ENCODE peak calls at places on chromosomes 12 and 14, in eight cellular contexts. S is endothelial cell of umbilical vein, I is HepG2, P is right cardiac atrium, G is GM06990, X is mammary epithelial cell, Y is IMR-90, A is ascending aorta. F is an unnamed sample. For H3K27me3, the result is how much of the 10 kb centered on the place peaks cover.

GRCh38 chr12:115504241-115504941 is 773.1 kb downstream of the MED13L start:
- DNase-seq in S (no peak), I (no peak), P (peak), G (peak), X (no peak), Y (no peak), A (no peak), F (no peak)

GRCh38 chr12:120422892-120423456 is 14.9 kb upstream of the COX6A1 start:
- DNase-seq in S (no peak), I (no peak), P (no peak), G (no peak), X (no peak), Y (no peak), A (no peak), F (no peak)

GRCh38 chr12:110312581-110313360 is 31.7 kb downstream of the ATP2A2 start:
- DNase-seq in S (peak), I (no peak), P (no peak), G (no peak), X (peak), Y (peak), A (no peak), F (peak)

GRCh38 chr14:38107216-38107631 is 100.5 kb upstream of the SSTR1 start:
- DNase-seq in S (no peak), I (no peak), P (no peak), G (no peak), X (no peak), Y (peak), A (no peak), F (no peak)

GRCh38 chr12:126481688-126482087 is 1416.5 kb downstream of the AACS start:
- DNase-seq in S (no peak), I (no peak), P (no peak), G (no peak), X (no peak), Y (no peak), A (no peak), F (no peak)

GRCh38 chr14:77926942-77927341 is 127.0 kb downstream of the ADCK1 start:
- DNase-seq in S (no peak), I (no peak), P (no peak), G (no peak), X (no peak), Y (no peak), A (no peak), F (no peak)

GRCh38 chr12:62131153-62131552 is 129.1 kb upstream of the USP15 start:
- DNase-seq in S (no peak), I (no peak), P (no peak), G (no peak), X (no peak), Y (no peak), A (no peak), F (no peak)

GRCh38 chr14:88476825-88477224 is 78.0 kb downstream of the PTPN21 start:
- DNase-seq in S (no peak), I (no peak), P (no peak), G (no peak), X (no peak), Y (no peak), A (no peak), F (no peak)

GRCh38 chr12:779745-780734 is 27.7 kb downstream of the WNK1 start:
- DNase-seq in S (peak), I (peak), P (no peak), G (no peak), X (peak), Y (peak), A (no peak), F (no peak)

GRCh38 chr12:52081263-52081733 is 1.8 kb downstream of the SMIM41 start:
- DNase-seq in S (no peak), I (no peak), P (peak), G (peak), X (no peak), Y (no peak), A (no peak), F (no peak)

GRCh38 chr14:91835920-91836843 is 31.2 kb downstream of the TC2N start:
- DNase-seq in S (no peak), I (no peak), P (peak), G (peak), X (peak), Y (no peak), A (peak), F (peak)

GRCh38 chr12:95723693-95724384 is 66.7 kb downstream of the NTN4 start:
- DNase-seq in S (no peak), I (no peak), P (no peak), G (no peak), X (no peak), Y (no peak), A (no peak), F (no peak)

GRCh38 chr12:127509066-127509778 is 757.7 kb upstream of the TMEM132C start:
- DNase-seq in S (no peak), I (no peak), P (no peak), G (no peak), X (peak), Y (peak), A (no peak), F (no peak)

GRCh38 chr14:30450620-30451019 is 108.3 kb upstream of the G2E3 start:
- DNase-seq in S (no peak), I (no peak), P (no peak), G (no peak), X (peak), Y (peak), A (no peak), F (no peak)

GRCh38 chr12:56300644-56301464 is 724 bp upstream of the CS start:
- DNase-seq in S (no peak), I (no peak), P (no peak), G (no peak), X (no peak), Y (no peak), A (no peak), F (no peak)

GRCh38 chr12:52244615-52244994 is 11.6 kb downstream of the KRT7 start:
- DNase-seq in S (no peak), I (no peak), P (no peak), G (no peak), X (no peak), Y (no peak), A (no peak), F (peak)

GRCh38 chr12:50763637-50764115 is at the start of gene ATF1:
- DNase-seq in S (peak), I (peak), P (peak), G (peak), X (peak), Y (peak), A (peak), F (peak)

GRCh38 chr12:47995976-47996375 is 8.3 kb downstream of the COL2A1 start:
- DNase-seq in S (peak), I (no peak), P (no peak), G (no peak), X (no peak), Y (peak), A (no peak), F (peak)

GRCh38 chr14:59020382-59020781 is 168.1 kb upstream of the DAAM1 start:
- DNase-seq in S (peak), I (no peak), P (no peak), G (no peak), X (peak), Y (peak), A (no peak), F (no peak)

GRCh38 chr14:86712176-86712575 is 1182.2 kb downstream of the FLRT2 start:
- DNase-seq in S (no peak), I (peak), P (no peak), G (no peak), X (no peak), Y (peak), A (no peak), F (no peak)

GRCh38 chr14:66405158-66405557 is 81.0 kb upstream of the CCDC196 start:
- DNase-seq in S (no peak), I (no peak), P (no peak), G (no peak), X (peak), Y (peak), A (no peak), F (no peak)

GRCh38 chr12:106288510-106289195 is 13.9 kb upstream of the TCP11L2 start:
- DNase-seq in S (peak), I (peak), P (no peak), G (no peak), X (peak), Y (peak), A (no peak), F (peak)

GRCh38 chr12:114479831-114480230 is 73.9 kb upstream of the TBX5 start:
- DNase-seq in S (no peak), I (no peak), P (peak), G (no peak), X (no peak), Y (no peak), A (no peak), F (no peak)

GRCh38 chr12:114478891-114479290 is 72.9 kb upstream of the TBX5 start:
- DNase-seq in S (no peak), I (no peak), P (no peak), G (no peak), X (no peak), Y (no peak), A (no peak), F (no peak)

GRCh38 chr12:114481200-114481535 is 75.2 kb upstream of the TBX5 start:
- DNase-seq in S (no peak), I (no peak), P (no peak), G (no peak), X (no peak), Y (no peak), A (no peak), F (peak)

GRCh38 chr12:114480309-114481199 is 74.6 kb upstream of the TBX5 start:
- DNase-seq in S (no peak), I (no peak), P (no peak), G (no peak), X (peak), Y (peak), A (no peak), F (no peak)

DNA sequence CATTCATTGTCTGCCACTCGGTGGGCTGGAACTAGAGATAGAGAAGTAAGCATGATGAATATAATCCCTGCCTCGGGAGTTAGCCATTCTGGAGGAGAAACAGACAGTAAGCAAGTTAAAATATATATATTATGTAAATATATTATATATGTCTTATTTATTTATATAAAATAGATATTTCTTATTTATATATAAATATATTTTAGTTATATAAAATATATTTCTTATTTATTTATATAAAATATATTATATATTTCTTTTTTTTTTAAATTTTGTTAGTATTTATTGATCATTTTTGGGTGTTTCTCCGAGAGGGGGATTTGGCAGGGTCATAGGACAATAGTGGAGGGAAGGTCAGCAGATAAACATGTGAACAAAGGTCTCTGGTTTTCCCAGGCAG is 78.1 kb upstream of the TBX5 start:
- DNase-seq in S (no peak), I (no peak), P (no peak), G (no peak), X (no peak), Y (no peak), A (no peak), F (no peak)
- H3K27me3 ChIP-seq in S (under half), I (under half), P (under half), G (under half), X (under half), Y (under half), A (under half), F (under half)

GRCh38 chr14:101840649-101841365 is 79.3 kb downstream of the PPP2R5C start:
- DNase-seq in S (no peak), I (no peak), P (no peak), G (no peak), X (no peak), Y (no peak), A (no peak), F (no peak)

GRCh38 chr14:101843665-101844064 is 82.2 kb downstream of the PPP2R5C start:
- DNase-seq in S (no peak), I (no peak), P (no peak), G (peak), X (no peak), Y (no peak), A (no peak), F (no peak)

GRCh38 chr14:101844219-101844618 is 82.7 kb downstream of the PPP2R5C start:
- DNase-seq in S (no peak), I (no peak), P (peak), G (peak), X (no peak), Y (no peak), A (no peak), F (no peak)

GRCh38 chr14:101844752-101845151 is 83.2 kb downstream of the PPP2R5C start:
- DNase-seq in S (no peak), I (no peak), P (no peak), G (no peak), X (no peak), Y (no peak), A (no peak), F (no peak)

DNA sequence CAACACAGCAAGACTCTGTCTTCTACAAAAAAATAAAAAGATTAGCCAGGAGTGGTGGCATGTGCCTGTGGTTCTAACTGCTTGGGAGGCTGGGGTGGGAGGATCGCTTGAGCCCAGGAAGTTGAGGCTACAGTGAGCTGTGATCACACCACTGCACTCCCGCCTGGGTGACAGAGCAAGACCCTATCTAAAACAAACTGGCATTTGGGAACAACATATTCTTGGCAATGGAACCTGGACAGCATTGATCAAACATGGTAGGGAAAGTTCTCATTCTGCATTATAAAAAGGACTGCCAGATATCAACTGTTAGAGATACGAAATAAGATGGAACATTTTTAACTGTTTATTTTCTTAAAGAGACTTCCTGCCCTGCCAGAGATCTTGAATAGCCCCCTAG is 81.5 kb downstream of the PPP2R5C start:
- DNase-seq in S (no peak), I (no peak), P (no peak), G (no peak), X (no peak), Y (no peak), A (no peak), F (no peak)
- H3K4me3 ChIP-seq in S (no peak), I (no peak), P (no peak), G (no peak), X (no peak), Y (no peak), A (no peak), F (no peak)

GRCh38 chr12:132715874-132716273 is 5.2 kb downstream of the PGAM5 start:
- DNase-seq in S (no peak), I (no peak), P (no peak), G (no peak), X (no peak), Y (no peak), A (no peak), F (no peak)

GRCh38 chr12:132716356-132716755 is 5.7 kb downstream of the PGAM5 start:
- DNase-seq in S (no peak), I (no peak), P (no peak), G (no peak), X (no peak), Y (no peak), A (no peak), F (no peak)

GRCh38 chr12:132718644-132719043 is 8.0 kb downstream of the PGAM5 start:
- DNase-seq in S (no peak), I (no peak), P (no peak), G (no peak), X (no peak), Y (no peak), A (no peak), F (no peak)

GRCh38 chr12:132717531-132718387 is 7.1 kb downstream of the PGAM5 start:
- DNase-seq in S (no peak), I (no peak), P (no peak), G (no peak), X (no peak), Y (no peak), A (no peak), F (no peak)

DNA sequence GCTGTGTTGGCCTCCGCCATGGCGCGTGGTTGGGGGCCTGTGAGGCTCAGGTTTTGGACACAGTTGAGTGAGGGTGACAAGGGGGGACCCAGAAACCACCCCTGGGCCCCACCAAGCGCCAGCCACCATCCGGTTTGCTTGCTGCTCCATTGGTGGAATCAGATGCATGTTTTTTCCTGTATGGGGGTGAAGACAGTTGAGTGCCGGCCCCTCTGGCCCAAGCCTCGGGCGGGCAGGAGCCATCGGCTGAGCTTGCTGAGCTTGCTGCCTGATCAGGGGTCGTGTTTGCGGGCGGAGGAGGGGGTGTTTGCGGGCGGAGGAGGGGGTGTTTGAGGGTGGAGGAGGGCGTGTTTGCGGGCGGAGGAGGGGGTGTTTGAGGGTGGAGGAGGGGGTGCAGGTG is 6.4 kb downstream of the PGAM5 start:
- DNase-seq in S (no peak), I (no peak), P (no peak), G (no peak), X (no peak), Y (no peak), A (no peak), F (no peak)
- H3K27me3 ChIP-seq in S (under half), I (under half), P (under half), G (under half), X (under half), Y (under half), A (under half), F (under half)

GRCh38 chr12:6386038-6386437 is 2.1 kb downstream of the LTBR start:
- DNase-seq in S (no peak), I (no peak), P (no peak), G (no peak), X (no peak), Y (no peak), A (no peak), F (no peak)

GRCh38 chr12:6382371-6382770 is 1.6 kb upstream of the LTBR start:
- DNase-seq in S (no peak), I (no peak), P (no peak), G (no peak), X (no peak), Y (no peak), A (no peak), F (no peak)

GRCh38 chr12:6386522-6386921 is 2.6 kb downstream of the LTBR start:
- DNase-seq in S (no peak), I (no peak), P (no peak), G (no peak), X (peak), Y (no peak), A (no peak), F (no peak)

GRCh38 chr12:6384499-6385436 is 806 bp downstream of the LTBR start:
- DNase-seq in S (no peak), I (no peak), P (peak), G (no peak), X (no peak), Y (no peak), A (no peak), F (peak)

GRCh38 chr12:6383572-6384498 is at the start of gene LTBR:
- DNase-seq in S (peak), I (peak), P (peak), G (no peak), X (peak), Y (peak), A (peak), F (peak)
- H3K4me3 ChIP-seq in S (peak), I (peak), P (peak), G (no peak), X (peak), Y (peak), A (peak), F (peak)

DNA sequence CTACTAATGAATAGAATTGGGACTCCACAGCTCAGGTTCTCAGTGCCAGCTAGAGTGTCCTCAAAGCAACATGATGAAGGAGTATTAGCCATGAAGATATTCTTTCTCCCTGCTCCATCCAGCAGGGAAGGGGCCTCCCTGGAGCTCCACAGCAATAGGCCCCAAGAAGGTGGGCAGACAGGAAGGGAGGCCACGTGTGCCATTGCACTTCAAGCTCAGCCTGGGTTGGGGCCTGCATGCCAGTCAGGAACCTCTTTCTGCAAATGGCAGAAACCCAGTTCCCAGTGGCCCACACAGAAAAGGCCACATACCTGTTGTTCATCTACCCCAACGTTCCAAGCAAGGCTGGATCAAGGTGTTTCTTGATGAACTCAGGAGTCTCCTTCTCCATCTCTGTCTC is 357.5 kb upstream of the SFSWAP start:
- DNase-seq in S (no peak), I (no peak), P (no peak), G (no peak), X (no peak), Y (no peak), A (peak), F (no peak)
- H3K27me3 ChIP-seq in S (under half), I (under half), P (under half), G (under half), X (under half), Y (under half), A (under half), F (under half)

GRCh38 chr14:54651018-54651351 is 84.1 kb downstream of the SAMD4A start:
- DNase-seq in S (peak), I (no peak), P (no peak), G (no peak), X (no peak), Y (no peak), A (no peak), F (no peak)
- H3K4me3 ChIP-seq in S (no peak), I (no peak), P (no peak), G (no peak), X (no peak), Y (no peak), A (no peak), F (no peak)

GRCh38 chr12:131356485-131356884 is 354.4 kb upstream of the SFSWAP start:
- DNase-seq in S (no peak), I (no peak), P (no peak), G (no peak), X (no peak), Y (no peak), A (peak), F (no peak)

GRCh38 chr12:131353826-131354225 is 357.1 kb upstream of the SFSWAP start:
- DNase-seq in S (no peak), I (no peak), P (no peak), G (no peak), X (no peak), Y (no peak), A (peak), F (no peak)

GRCh38 chr12:131357152-131357747 is 353.6 kb upstream of the SFSWAP start:
- DNase-seq in S (no peak), I (no peak), P (no peak), G (no peak), X (no peak), Y (no peak), A (peak), F (no peak)

GRCh38 chr12:131357920-131358319 is 353.0 kb upstream of the SFSWAP start:
- DNase-seq in S (no peak), I (no peak), P (no peak), G (no peak), X (no peak), Y (no peak), A (peak), F (no peak)

DNA sequence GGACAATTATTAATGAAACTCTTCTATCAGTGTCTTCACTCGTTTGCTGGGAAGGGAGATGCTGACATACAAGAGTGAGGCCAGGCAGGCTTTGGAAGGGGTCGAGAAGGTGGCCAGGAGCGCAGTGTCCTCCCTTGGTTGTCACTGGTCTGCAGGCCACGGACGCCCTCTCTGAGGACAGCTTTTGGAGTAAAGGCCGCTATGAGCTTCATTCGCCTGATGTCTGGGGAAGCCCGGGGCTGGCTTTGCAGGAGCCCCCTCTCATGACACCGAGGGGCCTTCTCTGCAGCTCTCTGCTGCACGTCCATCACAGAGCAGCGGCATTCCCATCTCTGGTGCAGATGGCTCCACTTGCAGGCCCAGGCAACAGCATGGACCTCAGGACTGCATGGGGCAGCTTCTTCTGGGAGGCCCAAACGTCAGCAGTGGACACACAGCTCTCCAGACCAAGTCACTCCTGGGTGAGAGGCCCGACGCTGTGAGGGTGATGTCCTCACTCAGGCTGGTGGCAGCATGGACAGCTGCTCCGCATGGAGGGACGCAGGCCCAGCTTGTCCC is 355.1 kb upstream of the SFSWAP start:
- DNase-seq in S (no peak), I (no peak), P (no peak), G (no peak), X (no peak), Y (no peak), A (peak), F (no peak)
- H3K27me3 ChIP-seq in S (under half), I (under half), P (under half), G (under half), X (under half), Y (under half), A (under half), F (under half)